ENCODE peak calls at places on chromosomes 1 and 21, in seven cellular contexts. G is SK-N-SH, X is fibroblast of lung, L is H9, V is AG10803, U is IMR-90, T is GM10248. Q is an unnamed sample.

GRCh38 chr1:19710825-19711611 is 46.3 kb downstream of the HTR6 start:
- DNase-seq in G (no peak), X (no peak), L (no peak), V (no peak), U (no peak), T (peak), Q (no peak)

GRCh38 chr1:21139601-21140000 is 37.1 kb downstream of the EIF4G3 start:
- DNase-seq in G (peak), X (no peak), L (no peak), V (no peak), U (no peak), T (no peak), Q (peak)

GRCh38 chr1:219372916-219373615 is 199.4 kb downstream of the LYPLAL1 start:
- DNase-seq in G (peak), X (no peak), L (no peak), V (no peak), U (no peak), T (no peak), Q (no peak)

GRCh38 chr1:56382890-56383289 is 196.5 kb downstream of the PLPP3 start:
- DNase-seq in G (no peak), X (no peak), L (no peak), V (no peak), U (no peak), T (no peak), Q (no peak)

GRCh38 chr1:49408346-49408745 is 615.4 kb downstream of the AGBL4 start:
- DNase-seq in G (no peak), X (no peak), L (no peak), V (no peak), U (no peak), T (no peak), Q (no peak)

GRCh38 chr1:207241164-207241934 is 80.1 kb upstream of the CD55 start:
- DNase-seq in G (no peak), X (no peak), L (no peak), V (no peak), U (no peak), T (no peak), Q (peak)

GRCh38 chr1:242523968-242524570 is 428 bp downstream of the PLD5 start:
- DNase-seq in G (peak), X (peak), L (peak), V (peak), U (no peak), T (peak), Q (peak)

GRCh38 chr1:156285437-156285836 is 1.3 kb downstream of the TMEM79 start:
- DNase-seq in G (no peak), X (no peak), L (no peak), V (no peak), U (no peak), T (no peak), Q (no peak)

GRCh38 chr1:160460214-160460642 is 59.9 kb downstream of the VANGL2 start:
- DNase-seq in G (no peak), X (no peak), L (no peak), V (no peak), U (no peak), T (no peak), Q (no peak)

GRCh38 chr21:35470522-35470921 is 421.4 kb upstream of the RUNX1 start:
- DNase-seq in G (no peak), X (no peak), L (peak), V (no peak), U (no peak), T (no peak), Q (no peak)

GRCh38 chr21:24895885-24896734 is 711.2 kb downstream of the MRPL39 start:
- DNase-seq in G (peak), X (peak), L (no peak), V (peak), U (peak), T (no peak), Q (no peak)

GRCh38 chr1:25054526-25054925 is 124.5 kb upstream of the RUNX3 start:
- DNase-seq in G (no peak), X (no peak), L (no peak), V (no peak), U (no peak), T (no peak), Q (no peak)

GRCh38 chr1:158126425-158126824 is 54.3 kb upstream of the CD1D start:
- DNase-seq in G (no peak), X (no peak), L (no peak), V (no peak), U (no peak), T (no peak), Q (no peak)

GRCh38 chr1:40373323-40374283 is at the start of gene SMAP2:
- DNase-seq in G (peak), X (peak), L (peak), V (peak), U (peak), T (peak), Q (peak)

GRCh38 chr1:158951956-158952355 is 20.6 kb downstream of the PYHIN1 start:
- DNase-seq in G (no peak), X (no peak), L (peak), V (no peak), U (no peak), T (peak), Q (no peak)

GRCh38 chr1:78658901-78659300 is 9.3 kb downstream of the IFI44 start:
- DNase-seq in G (no peak), X (peak), L (no peak), V (no peak), U (peak), T (no peak), Q (no peak)

GRCh38 chr1:51276286-51276685 is 40.2 kb downstream of the RNF11 start:
- DNase-seq in G (no peak), X (no peak), L (no peak), V (no peak), U (no peak), T (no peak), Q (no peak)

GRCh38 chr1:234222561-234223280 is 150.5 kb upstream of the COA6 start:
- DNase-seq in G (no peak), X (no peak), L (no peak), V (no peak), U (no peak), T (no peak), Q (no peak)

GRCh38 chr1:228920791-228921190 is 185.5 kb downstream of the RHOU start:
- DNase-seq in G (no peak), X (peak), L (no peak), V (peak), U (peak), T (no peak), Q (no peak)

GRCh38 chr1:71019248-71019647 is 28.4 kb downstream of the PTGER3 start:
- DNase-seq in G (peak), X (no peak), L (no peak), V (no peak), U (no peak), T (no peak), Q (no peak)

GRCh38 chr1:20480261-20481157 is 5.5 kb downstream of the CAMK2N1 start:
- DNase-seq in G (no peak), X (no peak), L (no peak), V (no peak), U (peak), T (no peak), Q (no peak)

GRCh38 chr1:21594935-21595897 is 73.9 kb downstream of the RAP1GAP start:
- DNase-seq in G (peak), X (peak), L (peak), V (peak), U (peak), T (peak), Q (peak)

GRCh38 chr1:156012051-156012817 is 8.5 kb downstream of the SSR2 start:
- DNase-seq in G (no peak), X (no peak), L (no peak), V (no peak), U (no peak), T (peak), Q (no peak)

GRCh38 chr1:12057382-12057781 is 5.7 kb upstream of the TNFRSF8 start:
- DNase-seq in G (no peak), X (no peak), L (no peak), V (no peak), U (peak), T (peak), Q (no peak)

GRCh38 chr21:15730484-15731242 is 881 bp downstream of the USP25 start:
- DNase-seq in G (no peak), X (peak), L (no peak), V (no peak), U (no peak), T (no peak), Q (peak)

GRCh38 chr1:28112388-28113311 is 24.2 kb upstream of the EYA3 start:
- DNase-seq in G (no peak), X (peak), L (peak), V (peak), U (peak), T (no peak), Q (peak)

GRCh38 chr21:21722736-21723135 is 724.5 kb downstream of the NCAM2 start:
- DNase-seq in G (no peak), X (no peak), L (no peak), V (peak), U (peak), T (no peak), Q (no peak)

GRCh38 chr1:147924813-147925212 is 3.4 kb upstream of the GPR89B start:
- DNase-seq in G (no peak), X (no peak), L (no peak), V (no peak), U (no peak), T (no peak), Q (no peak)

GRCh38 chr1:224623310-224623714 is 7.2 kb downstream of the CNIH3 start:
- DNase-seq in G (no peak), X (peak), L (no peak), V (peak), U (peak), T (no peak), Q (peak)

GRCh38 chr1:29490204-29490934 is 254.0 kb downstream of the PTPRU start:
- DNase-seq in G (peak), X (no peak), L (no peak), V (no peak), U (no peak), T (no peak), Q (no peak)

GRCh38 chr1:40141878-40142535 is 19.2 kb upstream of the RLF start:
- DNase-seq in G (no peak), X (no peak), L (no peak), V (no peak), U (peak), T (no peak), Q (no peak)

GRCh38 chr1:189151361-189151760 is 1326.3 kb downstream of the BRINP3 start:
- DNase-seq in G (no peak), X (no peak), L (no peak), V (no peak), U (no peak), T (no peak), Q (no peak)

GRCh38 chr1:240768979-240769378 is 157.0 kb upstream of the GREM2 start:
- DNase-seq in G (no peak), X (no peak), L (no peak), V (no peak), U (no peak), T (no peak), Q (no peak)

GRCh38 chr21:38471766-38472165 is 26.5 kb downstream of the ERG start:
- DNase-seq in G (no peak), X (no peak), L (no peak), V (no peak), U (no peak), T (no peak), Q (no peak)

GRCh38 chr1:77757616-77758015 is 2.0 kb downstream of the USP33 start:
- DNase-seq in G (no peak), X (peak), L (no peak), V (peak), U (peak), T (no peak), Q (no peak)

GRCh38 chr1:46615735-46616134 is 876 bp downstream of the MOB3C start:
- DNase-seq in G (peak), X (no peak), L (no peak), V (no peak), U (no peak), T (no peak), Q (no peak)

GRCh38 chr1:180167721-180168467 is 13.2 kb downstream of the QSOX1 start:
- DNase-seq in G (no peak), X (no peak), L (peak), V (no peak), U (peak), T (no peak), Q (no peak)

GRCh38 chr1:186175588-186175987 is 199.5 kb downstream of the TPR start:
- DNase-seq in G (no peak), X (peak), L (no peak), V (peak), U (no peak), T (no peak), Q (no peak)

GRCh38 chr1:191099696-191100095 is 622.0 kb upstream of the BRINP3 start:
- DNase-seq in G (no peak), X (no peak), L (no peak), V (no peak), U (no peak), T (no peak), Q (no peak)

DNA sequence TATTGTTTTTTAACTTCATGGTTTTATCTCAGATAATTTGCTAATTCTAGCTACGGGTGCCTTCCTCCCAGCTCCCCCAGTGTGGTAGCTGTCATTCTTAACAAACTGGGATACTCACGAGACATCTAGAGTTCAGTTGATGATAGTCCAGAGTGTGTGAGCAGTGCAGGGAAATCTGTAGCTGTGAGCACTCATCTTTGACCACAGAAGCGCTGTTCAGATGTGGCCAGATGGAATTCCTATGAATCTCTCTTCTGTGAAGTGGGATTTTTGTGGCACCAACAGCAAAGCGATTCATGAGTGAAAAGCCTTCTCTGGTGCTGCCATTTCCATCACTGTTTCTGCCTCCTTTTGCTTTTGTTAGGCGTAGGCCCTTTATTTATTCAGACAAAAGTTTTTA is 125.1 kb downstream of the NFIA start:
- DNase-seq in G (no peak), X (no peak), L (no peak), V (peak), U (no peak), T (no peak), Q (no peak)
- TF ChIP-seq CTCF in G (no peak), X (no peak), L (no peak), V (no peak), U (no peak), T (no peak), Q (no peak)

DNA sequence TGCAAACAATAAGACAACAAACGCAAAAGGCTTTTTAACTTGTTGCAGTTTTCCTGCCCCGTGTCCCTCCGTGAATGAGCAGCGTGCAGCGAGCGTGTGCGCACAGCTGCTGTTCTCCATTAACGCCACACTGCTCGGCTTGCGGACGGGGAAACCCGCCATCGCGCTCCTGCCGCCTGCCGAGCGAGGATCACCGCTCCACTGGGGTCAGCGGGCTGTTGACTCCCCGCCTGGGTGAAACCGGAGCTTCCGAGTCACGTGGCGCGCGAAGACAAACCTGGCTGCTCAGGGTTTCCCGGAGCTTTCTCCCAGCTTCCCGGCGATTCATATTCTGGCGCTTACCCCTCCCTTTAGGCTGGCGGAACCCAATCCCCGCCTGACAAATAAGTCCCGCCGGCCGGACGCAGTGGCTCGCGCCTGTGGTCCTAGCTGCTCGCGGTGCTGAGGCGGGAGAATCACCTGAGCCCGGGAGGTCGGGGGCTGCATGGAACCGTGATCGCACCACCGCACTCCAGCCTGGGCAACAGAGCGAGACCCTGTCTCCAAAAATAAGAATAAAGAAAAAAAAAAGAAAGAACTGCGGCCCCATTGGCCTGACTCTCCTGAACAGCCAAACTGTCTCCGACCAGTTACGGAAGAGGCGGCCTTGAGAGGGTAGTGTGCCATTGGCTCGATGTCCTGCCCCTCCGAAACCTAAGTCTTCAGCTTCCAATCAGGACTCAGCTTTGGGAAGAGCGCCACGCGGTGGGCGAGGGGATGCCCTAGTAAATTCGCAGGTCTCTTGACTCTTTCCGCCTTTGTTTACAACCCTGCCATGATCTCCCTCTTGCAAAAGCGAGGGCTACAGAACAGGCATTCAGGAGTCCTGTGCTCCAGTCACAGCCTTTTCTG is at the start of gene CREB3L4:
- DNase-seq in G (peak), X (peak), L (peak), V (peak), U (peak), T (peak), Q (peak)
- TF ChIP-seq CTCF in G (peak), X (peak), L (peak), V (peak), U (peak), T (peak), Q (no peak)

GRCh38 chr1:15343099-15343498 is 66.6 kb upstream of the EFHD2 start:
- DNase-seq in G (no peak), X (no peak), L (no peak), V (no peak), U (no peak), T (no peak), Q (no peak)
- TF ChIP-seq CTCF in G (no peak), X (no peak), L (no peak), V (no peak), U (no peak), T (no peak), Q (no peak)

DNA sequence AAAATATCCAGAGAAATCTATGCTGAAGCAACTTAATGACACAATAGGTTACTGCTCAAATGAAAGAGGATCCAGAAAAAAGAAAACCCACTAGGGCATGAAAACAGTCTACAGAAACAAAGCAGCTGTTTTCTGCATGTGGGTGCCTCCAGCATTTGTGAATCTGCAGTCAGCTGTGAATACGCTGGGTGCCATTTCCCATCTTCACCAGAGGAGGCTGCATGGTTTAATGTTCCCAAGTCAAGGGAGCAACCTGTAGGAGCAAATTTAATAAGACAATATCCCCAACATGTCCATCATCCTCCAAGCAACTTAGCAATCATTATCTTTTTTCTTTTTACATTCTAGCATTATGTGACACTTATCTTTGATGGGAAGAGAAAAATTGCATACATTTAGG is 396.6 kb downstream of the BRINP2 start:
- DNase-seq in G (no peak), X (peak), L (peak), V (peak), U (peak), T (no peak), Q (no peak)
- TF ChIP-seq CTCF in G (no peak), X (peak), L (peak), V (peak), U (peak), T (peak), Q (no peak)

GRCh38 chr1:2546515-2547209 is 9.5 kb upstream of the TNFRSF14 start:
- DNase-seq in G (peak), X (peak), L (peak), V (peak), U (peak), T (peak), Q (peak)
- TF ChIP-seq CTCF in G (peak), X (no peak), L (peak), V (peak), U (peak), T (no peak), Q (no peak)

GRCh38 chr21:36584980-36585940 is 105.3 kb upstream of the CLDN14 start:
- DNase-seq in G (no peak), X (no peak), L (no peak), V (no peak), U (no peak), T (no peak), Q (no peak)
- TF ChIP-seq CTCF in G (no peak), X (no peak), L (peak), V (no peak), U (no peak), T (peak), Q (no peak)

DNA sequence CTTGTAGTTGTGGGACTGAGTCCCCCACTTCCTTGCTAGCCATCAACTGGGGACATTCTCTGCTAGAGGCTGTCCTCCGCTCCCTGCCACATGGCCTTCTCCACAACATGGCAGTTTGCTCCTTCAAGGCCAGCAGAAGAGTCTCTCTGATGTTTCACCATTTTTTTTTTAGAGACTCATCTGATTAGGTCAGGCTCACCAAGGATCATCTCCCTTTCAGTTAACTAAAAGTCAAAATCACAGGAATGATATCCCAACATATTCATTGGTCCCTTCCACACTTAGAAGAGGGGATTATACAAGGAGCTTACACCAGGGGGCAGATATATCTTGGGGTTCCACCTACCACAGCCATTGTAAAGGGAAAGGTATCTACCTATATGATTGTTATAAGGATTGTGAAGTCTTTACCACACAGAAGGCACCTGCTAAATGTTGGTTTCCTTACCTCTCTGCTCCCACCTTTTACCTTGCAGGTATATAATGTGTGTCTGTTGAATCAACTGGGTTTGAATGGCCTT is 23.3 kb downstream of the RIMKLA start:
- DNase-seq in G (peak), X (no peak), L (no peak), V (no peak), U (no peak), T (no peak), Q (no peak)
- TF ChIP-seq CTCF in G (peak), X (peak), L (peak), V (no peak), U (no peak), T (no peak), Q (no peak)

GRCh38 chr1:162400790-162401189 is 11.1 kb downstream of the SH2D1B start:
- DNase-seq in G (no peak), X (no peak), L (no peak), V (no peak), U (no peak), T (no peak), Q (no peak)

GRCh38 chr1:162397943-162398560 is 13.9 kb downstream of the SH2D1B start:
- DNase-seq in G (no peak), X (no peak), L (no peak), V (no peak), U (no peak), T (no peak), Q (no peak)

GRCh38 chr1:162396201-162396906 is 14.8 kb downstream of the C1orf226 start:
- DNase-seq in G (no peak), X (no peak), L (no peak), V (no peak), U (no peak), T (no peak), Q (no peak)

GRCh38 chr1:162398999-162399580 is 12.8 kb downstream of the SH2D1B start:
- DNase-seq in G (no peak), X (no peak), L (no peak), V (no peak), U (no peak), T (no peak), Q (no peak)

GRCh38 chr1:162397039-162397448 is 14.9 kb downstream of the SH2D1B start:
- DNase-seq in G (no peak), X (no peak), L (no peak), V (no peak), U (no peak), T (no peak), Q (no peak)
- TF ChIP-seq CTCF in G (no peak), X (no peak), L (no peak), V (peak), U (no peak), T (no peak), Q (no peak)